ENCODE peak calls at places on chromosome 22, in six cellular contexts. C is heart right ventricle, P is iPS DF 6.9, S is psoas muscle, G is osteoblast, N is A549. H is an unnamed sample.

GRCh38 chr22:17576475-17576874 is 13.2 kb downstream of the SLC25A18 start:
- DNase-seq in C (no peak), S (peak; percentile 46), G (peak; percentile 92), P (no peak), N (no peak), H (no peak)

GRCh38 chr22:49077036-49077393 is 750.7 kb downstream of the BRD1 start:
- DNase-seq in P (no peak), C (no peak), S (no peak), G (no peak), N (no peak), H (no peak)

GRCh38 chr22:47987885-47988515 is 1225.5 kb downstream of the TBC1D22A start:
- DNase-seq in S (no peak), C (no peak), G (no peak), P (no peak), N (no peak), H (no peak)

GRCh38 chr22:29719894-29720645 is at the start of gene CABP7:
- DNase-seq in S (no peak), N (no peak), C (no peak), G (no peak), P (no peak), H (no peak)

GRCh38 chr22:36184433-36185035 is 17.1 kb downstream of the APOL4 start:
- DNase-seq in S (no peak), G (no peak), C (no peak), N (no peak), P (no peak), H (no peak)

GRCh38 chr22:29720824-29721323 is 1.1 kb downstream of the CABP7 start:
- DNase-seq in C (no peak), N (no peak), P (no peak), S (no peak), G (no peak), H (no peak)

GRCh38 chr22:19289475-19290161 is 1.9 kb downstream of the CLTCL1 start:
- DNase-seq in P (no peak), C (no peak), G (peak; percentile 89), N (no peak), S (no peak), H (no peak)

GRCh38 chr22:50469377-50470305 is 5.2 kb downstream of the SBF1 start:
- DNase-seq in N (no peak), G (peak; percentile 93), S (peak; percentile 52), P (no peak), C (peak; percentile 54), H (peak; percentile 39)

GRCh38 chr22:35900483-35901168 is 128.0 kb downstream of the RBFOX2 start:
- DNase-seq in G (peak; percentile 72), S (no peak), N (peak; percentile 56), P (no peak), C (no peak), H (no peak)

GRCh38 chr22:45889093-45889538 is 87.8 kb downstream of the WNT7B start:
- DNase-seq in G (peak; percentile 81), S (peak; percentile 12), N (no peak), C (peak; percentile 8), P (no peak), H (no peak)

GRCh38 chr22:45885941-45886395 is 91.0 kb downstream of the WNT7B start:
- DNase-seq in N (no peak), S (no peak), G (peak; percentile 57), C (no peak), P (no peak), H (no peak)

GRCh38 chr22:45886502-45886901 is 90.5 kb downstream of the WNT7B start:
- DNase-seq in P (no peak), C (no peak), N (no peak), G (peak; percentile 82), S (no peak), H (no peak)

GRCh38 chr22:45888221-45889092 is 88.5 kb downstream of the WNT7B start:
- DNase-seq in C (no peak), G (peak; percentile 57), P (no peak), N (no peak), S (peak; percentile 1), H (no peak)

GRCh38 chr22:45887202-45888131 is 89.5 kb downstream of the WNT7B start:
- DNase-seq in P (no peak), G (peak; percentile 86), C (no peak), N (no peak), S (no peak), H (no peak)
- H3K27ac ChIP-seq in P (no peak overlapping the region), G (no peak overlapping the region), C (no peak overlapping the region), N (no peak overlapping the region), S (no peak overlapping the region), H (no peak overlapping the region)

DNA sequence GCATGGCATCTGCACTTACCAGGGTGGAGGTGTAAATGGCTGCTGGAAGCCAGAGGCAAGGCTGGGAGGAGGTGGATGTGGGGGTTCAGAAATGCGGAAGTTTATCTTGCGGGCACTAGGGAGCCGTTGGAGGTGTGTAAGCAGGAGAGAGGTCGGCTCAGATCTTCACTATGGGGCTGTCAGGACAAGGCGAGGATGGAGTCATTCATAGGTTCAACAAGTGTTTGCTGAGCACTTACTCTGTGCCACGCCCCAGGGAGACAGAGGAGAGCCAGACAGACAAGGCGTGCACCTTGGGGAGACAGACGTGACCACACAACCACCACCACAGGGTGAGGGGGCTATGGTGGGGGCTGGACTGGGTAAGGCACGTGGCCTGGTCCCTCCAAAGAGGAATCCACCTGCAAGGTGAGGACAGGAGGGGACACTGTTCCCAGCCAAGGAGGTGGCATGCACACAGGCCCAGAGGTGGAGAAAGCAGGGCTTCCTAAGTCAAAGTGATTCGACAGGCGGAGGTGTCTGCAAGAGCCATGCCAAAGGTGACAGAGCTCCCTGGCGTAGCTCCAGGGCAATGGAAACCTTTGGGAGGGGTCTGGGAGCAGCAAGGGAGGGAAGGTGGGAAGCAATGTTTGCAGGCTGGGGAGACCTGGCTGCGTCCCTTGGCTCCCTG is 30.8 kb upstream of the TCF20 start:
- DNase-seq in N (no peak), S (no peak), P (no peak), C (no peak), G (no peak), H (no peak)
- H3K27ac ChIP-seq in N (no peak overlapping the region), S (no peak overlapping the region), P (no peak overlapping the region), C (no peak overlapping the region), G (no peak overlapping the region), H (no peak overlapping the region)

DNA sequence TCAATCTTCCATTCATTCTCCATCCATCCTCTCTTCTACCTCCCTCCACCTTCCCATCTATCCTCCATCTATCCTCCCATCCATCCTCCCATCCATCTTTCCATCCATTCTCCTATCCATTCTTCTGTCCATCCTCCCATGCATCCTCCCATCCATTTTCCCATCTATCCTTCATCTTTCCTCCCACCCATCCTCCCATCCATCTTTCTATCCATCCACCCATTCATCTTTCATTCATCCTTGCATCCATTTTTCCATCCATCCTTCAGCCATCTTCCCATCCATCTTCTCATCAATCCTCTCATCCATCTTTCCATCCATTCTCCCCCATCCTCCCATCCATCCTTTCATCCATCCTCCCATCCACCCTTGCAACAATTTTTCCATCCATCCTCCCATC is 27.5 kb downstream of the IGLL1 start:
- DNase-seq in C (no peak), N (no peak), P (no peak), S (no peak), G (no peak), H (no peak)
- H3K27ac ChIP-seq in C (no peak overlapping the region), N (no peak overlapping the region), P (no peak overlapping the region), S (no peak overlapping the region), G (no peak overlapping the region), H (no peak overlapping the region)

GRCh38 chr22:31148516-31148915 is 8.2 kb upstream of the PLA2G3 start:
- DNase-seq in N (no peak), S (no peak), C (no peak), G (peak; percentile 74), P (no peak), H (no peak)
- H3K27ac ChIP-seq in N (no peak overlapping the region), S (peak overlapping the region; percentile 53), C (peak overlapping the region; percentile 2), G (no peak overlapping the region), P (no peak overlapping the region), H (peak overlapping the region; percentile 50)

GRCh38 chr22:46931881-46932280 is 169.4 kb downstream of the TBC1D22A start:
- DNase-seq in P (no peak), G (no peak), N (no peak), S (no peak), C (no peak), H (no peak)

GRCh38 chr22:46934746-46935491 is 172.5 kb downstream of the TBC1D22A start:
- DNase-seq in S (peak; percentile 44), C (no peak), G (peak; percentile 95), P (no peak), N (peak; percentile 56), H (no peak)

GRCh38 chr22:46934172-46934745 is 171.8 kb downstream of the TBC1D22A start:
- DNase-seq in P (no peak), G (no peak), N (no peak), S (no peak), C (no peak), H (no peak)

GRCh38 chr22:46933040-46933439 is 170.6 kb downstream of the TBC1D22A start:
- DNase-seq in C (no peak), P (no peak), S (no peak), G (no peak), N (no peak), H (no peak)

GRCh38 chr22:46933526-46933925 is 171.1 kb downstream of the TBC1D22A start:
- DNase-seq in P (no peak), C (no peak), N (no peak), S (no peak), G (no peak), H (no peak)
- H3K27ac ChIP-seq in P (no peak overlapping the region), C (no peak overlapping the region), N (no peak overlapping the region), S (no peak overlapping the region), G (no peak overlapping the region), H (no peak overlapping the region)

DNA sequence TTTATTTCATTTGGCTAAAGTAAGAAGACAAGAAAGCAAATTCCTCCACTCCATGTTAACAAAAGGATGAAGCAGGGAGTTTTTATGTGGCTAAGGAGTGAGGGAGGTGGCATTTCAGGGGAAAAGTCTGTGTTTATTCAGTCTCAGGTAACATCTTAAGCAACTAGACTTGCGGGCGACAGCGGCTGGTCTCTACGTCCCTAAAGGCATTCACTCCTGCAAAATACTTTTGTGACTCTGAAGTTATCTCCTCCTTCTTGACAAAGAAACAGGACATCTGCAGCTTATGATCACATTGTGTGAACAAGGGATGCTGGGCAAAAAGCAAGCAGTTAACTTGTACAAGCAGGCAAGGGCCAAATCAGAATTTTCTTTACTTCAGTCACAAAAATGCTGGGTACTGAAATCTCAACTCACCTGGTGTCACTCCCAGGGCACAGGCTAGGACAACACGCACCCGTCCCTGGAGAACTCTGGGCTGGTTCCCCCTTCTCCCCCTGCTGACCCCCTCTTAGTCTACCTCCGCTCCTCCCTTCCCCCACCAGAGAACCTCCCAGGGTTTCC is 38.3 kb downstream of the IGLL5 start:
- DNase-seq in S (no peak), N (no peak), P (no peak), G (no peak), C (no peak), H (no peak)
- H3K27ac ChIP-seq in S (no peak overlapping the region), N (no peak overlapping the region), P (no peak overlapping the region), G (no peak overlapping the region), C (no peak overlapping the region), H (no peak overlapping the region)

DNA sequence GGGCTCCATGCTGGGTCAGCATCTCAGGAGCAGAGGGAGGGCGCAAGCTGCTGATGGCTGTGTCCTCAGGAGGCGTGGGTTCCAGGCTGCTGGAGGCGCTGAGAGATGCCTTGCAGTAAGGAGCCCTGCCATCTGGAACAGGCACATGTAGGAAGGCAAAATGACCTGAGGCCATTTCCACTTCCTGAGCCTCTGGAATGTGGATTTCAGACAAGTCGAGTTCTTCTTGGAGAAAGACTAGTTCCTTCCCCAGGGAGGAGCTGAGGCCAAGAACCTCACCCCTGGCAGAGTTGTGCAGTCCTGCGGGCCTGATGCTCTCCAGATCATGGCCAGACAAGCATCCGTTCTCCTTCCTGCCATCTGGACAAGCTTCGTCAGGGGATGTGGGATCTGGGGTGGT is 19.3 kb downstream of the HPS4 start:
- DNase-seq in G (no peak), S (peak; percentile 41), C (no peak), P (no peak), N (no peak), H (no peak)
- H3K27ac ChIP-seq in G (no peak overlapping the region), S (no peak overlapping the region), C (no peak overlapping the region), P (no peak overlapping the region), N (no peak overlapping the region), H (no peak overlapping the region)